ENCODE peak calls at places on chromosomes 5 and 9, in nine cellular contexts. B is left ventricle myocardium inferior, H is aorta, D is HepG2, K is small intestine, M is GM23248, A is heart left ventricle, W is keratinocyte, X is NT2/D1. O is an unnamed sample.

GRCh38 chr5:179188636-179189035 is 128.5 kb downstream of the ZNF354C start:
- DNase-seq in W (no peak), H (peak; percentile 43), A (no peak), K (no peak), X (no peak), B (no peak), D (no peak), M (no peak), O (no peak)

GRCh38 chr5:122415481-122416120 is 103.6 kb downstream of the SNCAIP start:
- DNase-seq in X (peak; percentile 70), M (peak; percentile 75), K (peak; percentile 53), A (peak; percentile 33), H (no peak), B (peak; percentile 27), D (peak; percentile 39), W (no peak), O (no peak)

GRCh38 chr5:170513856-170514255 is 10.0 kb downstream of the KCNIP1 start:
- DNase-seq in B (no peak), A (no peak), D (no peak), W (no peak), H (no peak), K (no peak), X (no peak), M (no peak), O (no peak)

GRCh38 chr5:150112211-150113046 is 26.1 kb upstream of the CSF1R start:
- DNase-seq in B (peak; percentile 52), A (no peak), H (peak; percentile 92), X (peak; percentile 23), W (no peak), D (no peak), M (peak; percentile 97), K (no peak), O (no peak)

GRCh38 chr5:76083555-76084495 is 642 bp downstream of the SV2C start:
- DNase-seq in K (no peak), B (no peak), A (no peak), D (no peak), W (no peak), X (no peak), M (peak; percentile 20), H (peak; percentile 49), O (no peak)

GRCh38 chr5:3835817-3836216 is 240.2 kb downstream of the IRX1 start:
- DNase-seq in K (no peak), H (no peak), X (no peak), D (no peak), W (no peak), A (no peak), M (no peak), B (no peak), O (no peak)

GRCh38 chr9:95091574-95091970 is 225.9 kb downstream of the FANCC start:
- DNase-seq in M (peak; percentile 78), K (no peak), D (no peak), W (no peak), H (peak; percentile 75), B (no peak), X (no peak), A (no peak), O (no peak)

GRCh38 chr5:93891491-93892480 is 150.4 kb upstream of the POU5F2 start:
- DNase-seq in W (no peak), D (no peak), H (no peak), K (no peak), X (no peak), B (no peak), A (no peak), M (no peak), O (no peak)

GRCh38 chr5:176995896-176996767 is 10.4 kb downstream of the UIMC1 start:
- DNase-seq in A (no peak), K (no peak), X (no peak), M (peak; percentile 84), D (no peak), B (no peak), H (no peak), W (no peak), O (no peak)

GRCh38 chr5:170216262-170216864 is 16.4 kb upstream of the C5orf58 start:
- DNase-seq in D (peak; percentile 29), H (no peak), M (peak; percentile 70), X (peak; percentile 40), K (no peak), W (no peak), A (no peak), B (no peak), O (no peak)

GRCh38 chr9:13524245-13524644 is 244.8 kb upstream of the MPDZ start:
- DNase-seq in M (no peak), W (no peak), K (no peak), D (no peak), A (no peak), H (no peak), B (no peak), X (peak; percentile 32), O (no peak)

GRCh38 chr5:17304282-17304681 is 86.9 kb downstream of the BASP1 start:
- DNase-seq in W (no peak), M (peak; percentile 19), X (no peak), H (no peak), A (no peak), B (no peak), K (no peak), D (no peak), O (no peak)

GRCh38 chr5:151225475-151225874 is 1.6 kb upstream of the CCDC69 start:
- DNase-seq in H (no peak), W (no peak), A (no peak), D (no peak), X (no peak), K (no peak), B (no peak), M (no peak), O (no peak)

GRCh38 chr5:133440467-133441115 is 171.8 kb downstream of the FSTL4 start:
- DNase-seq in K (no peak), X (no peak), B (no peak), W (no peak), M (peak; percentile 10), H (no peak), D (no peak), A (no peak), O (no peak)

GRCh38 chr9:132584616-132585560 is 2.5 kb downstream of the BARHL1 start:
- DNase-seq in A (no peak), K (no peak), D (no peak), W (no peak), H (peak; percentile 43), M (peak; percentile 34), X (no peak), B (no peak), O (no peak)

DNA sequence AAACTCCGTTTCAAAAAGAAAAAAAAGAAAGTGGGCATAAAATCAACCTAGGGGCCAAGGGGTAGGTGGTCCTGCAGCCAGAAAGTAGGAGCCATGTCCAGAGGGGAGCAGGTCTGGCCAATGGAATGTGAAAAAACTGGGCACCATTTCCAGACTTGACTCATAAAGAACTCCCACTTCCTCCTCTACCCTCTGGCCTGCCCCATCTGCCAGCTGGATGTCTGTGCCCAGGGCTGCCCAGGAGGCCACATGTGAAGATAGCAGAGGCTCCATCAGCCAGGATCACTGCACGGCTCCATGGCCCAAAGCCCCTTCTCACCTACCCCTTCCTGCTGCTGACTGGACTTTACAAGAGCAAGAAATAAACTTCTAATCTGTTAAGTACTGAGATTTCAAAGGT is 42.1 kb upstream of the EEIG1 start:
- DNase-seq in X (no peak), D (no peak), A (no peak), H (no peak), K (no peak), W (no peak), B (no peak), M (peak; percentile 53), O (no peak)
- H3K4me1 ChIP-seq in X (peaks cover 2% of the 10 kb centered on the region), D (peaks cover 52% of the 10 kb centered on the region), A (no peaks in the 10 kb centered on the region), H (no peaks in the 10 kb centered on the region), K (no peaks in the 10 kb centered on the region), W (no peaks in the 10 kb centered on the region), B (no peaks in the 10 kb centered on the region), M (peaks cover 3% of the 10 kb centered on the region), O (peaks cover 64% of the 10 kb centered on the region)

GRCh38 chr5:134509308-134510040 is 16.0 kb upstream of the JADE2 start:
- DNase-seq in D (peak; percentile 70), X (no peak), K (peak; percentile 56), B (no peak), W (no peak), A (no peak), H (peak; percentile 61), M (peak; percentile 49), O (no peak)

GRCh38 chr5:134504629-134505300 is 20.7 kb upstream of the JADE2 start:
- DNase-seq in X (no peak), M (no peak), B (no peak), H (peak; percentile 34), D (no peak), A (no peak), K (no peak), W (no peak), O (no peak)

GRCh38 chr5:134508521-134509195 is 16.8 kb upstream of the JADE2 start:
- DNase-seq in M (no peak), A (no peak), H (peak; percentile 60), B (no peak), W (no peak), K (no peak), D (no peak), X (no peak), O (no peak)

GRCh38 chr5:134506054-134507039 is 19.1 kb upstream of the JADE2 start:
- DNase-seq in B (peak; percentile 79), K (peak; percentile 100), H (peak; percentile 78), A (peak; percentile 78), M (peak; percentile 11), D (peak; percentile 98), W (no peak), X (no peak), O (no peak)

GRCh38 chr5:134507495-134507894 is 18.0 kb upstream of the JADE2 start:
- DNase-seq in B (no peak), M (no peak), H (no peak), A (no peak), X (no peak), W (no peak), K (peak; percentile 71), D (no peak), O (no peak)
- H3K4me3 ChIP-seq in B (peak overlapping the region; percentile 59), M (no peak overlapping the region), H (no peak overlapping the region), A (no peak overlapping the region), X (no peak overlapping the region), W (no peak overlapping the region), K (peak overlapping the region; percentile 48), D (peak overlapping the region; percentile 72), O (no peak overlapping the region)

GRCh38 chr5:132419517-132420468 is 50.3 kb downstream of the SLC22A5 start:
- DNase-seq in H (peak; percentile 86), D (peak; percentile 54), A (peak; percentile 80), B (peak; percentile 65), K (peak; percentile 72), X (peak; percentile 52), W (no peak), M (peak; percentile 83), O (peak; percentile 57)
- H3K4me1 ChIP-seq in H (peaks cover 9% of the 10 kb centered on the region), D (peaks cover 52% of the 10 kb centered on the region), A (peaks cover 72% of the 10 kb centered on the region), B (peaks cover 100% of the 10 kb centered on the region), K (peaks cover 38% of the 10 kb centered on the region), X (no peaks in the 10 kb centered on the region), W (peaks cover 65% of the 10 kb centered on the region), M (peaks cover 32% of the 10 kb centered on the region), O (peaks cover 76% of the 10 kb centered on the region)

DNA sequence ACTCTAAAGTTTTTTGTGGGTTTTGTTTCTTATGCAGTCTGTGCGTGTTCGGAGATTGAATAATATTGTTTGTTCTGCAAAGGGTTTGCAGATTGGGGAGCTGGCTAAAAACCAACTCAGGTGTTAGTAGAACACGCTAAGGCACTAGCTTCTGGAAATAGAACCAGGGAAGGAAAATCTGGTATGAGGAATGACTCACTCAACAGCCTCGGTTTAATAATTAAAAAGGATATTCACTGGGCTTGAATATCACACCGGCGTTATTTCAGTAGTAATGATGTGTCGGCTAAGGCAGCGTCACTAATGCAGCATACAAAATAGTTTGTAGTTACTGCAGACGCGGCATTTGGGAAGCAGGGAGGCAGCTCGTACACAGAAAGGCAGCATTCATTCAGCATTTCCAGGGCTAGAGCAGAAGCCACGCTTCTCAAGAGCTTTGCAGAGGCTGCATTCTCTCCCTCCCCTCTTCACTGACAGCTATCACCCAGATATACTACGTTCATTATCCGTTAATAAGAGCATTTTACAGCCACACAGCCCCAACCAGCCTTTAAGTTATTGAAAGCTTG is 1.7 kb downstream of the ADRA1B start:
- DNase-seq in A (no peak), H (no peak), X (no peak), M (no peak), B (no peak), K (peak; percentile 58), W (no peak), D (no peak), O (no peak)
- H3K4me3 ChIP-seq in A (peak overlapping the region; percentile 22), H (peak overlapping the region; percentile 80), X (no peak overlapping the region), M (no peak overlapping the region), B (peak overlapping the region; percentile 70), K (no peak overlapping the region), W (no peak overlapping the region), D (no peak overlapping the region), O (no peak overlapping the region)